ENCODE peak calls at places on chromosomes 12 and 14, in eight cellular contexts. V is HTR-8/SVneo; Z is activated CD4-positive, alpha-beta T cell treated with anti-CD3 and anti-CD28 coated beads for 36 hours; T is stimulated activated CD4-positive, alpha-beta T cell treated with anti-CD3 and anti-CD28 coated beads, Interleukin-2, amount 100 ng/mL, for 24 hours; P is nucleus accumbens; R is HS-5; U is NT2/D1; W is esophagus squamous epithelium. J is an unnamed sample.

GRCh38 chr12:18643673-18644072 is 94.1 kb downstream of the PLCZ1 start:
- DNase-seq in P (no peak), U (no peak), V (no peak), Z (no peak), W (no peak), T (no peak), R (no peak), J (no peak)

GRCh38 chr14:42469637-42470426 is 863.2 kb downstream of the LRFN5 start:
- DNase-seq in V (peak), P (no peak), Z (no peak), U (no peak), R (peak), T (no peak), W (no peak), J (no peak)

GRCh38 chr14:79011091-79011919 is 841.1 kb downstream of the NRXN3 start:
- DNase-seq in Z (peak), P (no peak), U (peak), T (no peak), W (no peak), V (peak), R (peak), J (no peak)

GRCh38 chr12:130617219-130617618 is 98.9 kb downstream of the RIMBP2 start:
- DNase-seq in U (peak), T (no peak), P (no peak), R (no peak), W (no peak), V (no peak), Z (no peak), J (no peak)

GRCh38 chr12:84822541-84822940 is 90.1 kb downstream of the SLC6A15 start:
- DNase-seq in Z (no peak), V (no peak), P (no peak), U (no peak), W (no peak), R (no peak), T (no peak), J (no peak)

GRCh38 chr12:102407776-102408486 is 72.4 kb downstream of the IGF1 start:
- DNase-seq in R (no peak), T (no peak), W (no peak), V (no peak), P (no peak), U (no peak), Z (no peak), J (no peak)

GRCh38 chr14:94307410-94307992 is 14.4 kb upstream of the SERPINA10 start:
- DNase-seq in V (no peak), P (no peak), W (no peak), U (peak), R (no peak), T (no peak), Z (no peak), J (no peak)

GRCh38 chr14:88831285-88831684 is 6.8 kb downstream of the TTC8 start:
- DNase-seq in P (no peak), U (no peak), V (no peak), R (no peak), W (no peak), T (no peak), Z (no peak), J (no peak)

GRCh38 chr12:64669270-64669842 is 59.1 kb downstream of the RASSF3 start:
- DNase-seq in U (no peak), R (no peak), V (no peak), W (no peak), Z (peak), P (no peak), T (peak), J (no peak)

J was measured in cerebellar nuclear complex.